ENCODE peak calls at places on chromosome 7, in ten cellular contexts. U is C1 segment of cervical spinal cord, D is tibial artery, G is HEK293T, C is NCI-H1105, P is NCI-H1930, V is NCI-H82, F is EL, X is posterior cingulate gyrus, K is hippocampal formation. M is an unnamed sample.
A peak's percentile ranks its signal among the peaks of the same experiment; 100 is the strongest.

GRCh38 chr7:128781126-128781525 is 5.5 kb upstream of the OPN1SW start:
- DNase-seq in K (no peak), G (no peak), U (no peak), F (peak; percentile 54), V (no peak), D (no peak), X (no peak), P (no peak), C (no peak), M (no peak)

GRCh38 chr7:121107923-121108498 is 119.5 kb downstream of the CPED1 start:
- DNase-seq in P (no peak), K (peak; percentile 78), U (no peak), D (no peak), F (peak; percentile 69), C (peak; percentile 61), G (peak; percentile 50), X (no peak), V (peak; percentile 86), M (peak; percentile 31)

GRCh38 chr7:123024989-123025758 is 29.7 kb upstream of the TAS2R16 start:
- DNase-seq in D (no peak), U (no peak), P (no peak), X (no peak), F (peak; percentile 2), C (no peak), V (no peak), K (no peak), G (no peak), M (no peak)

GRCh38 chr7:45026984-45027773 is 27.2 kb downstream of the CCM2 start:
- DNase-seq in C (no peak), D (peak; percentile 39), G (no peak), F (peak; percentile 18), U (no peak), K (no peak), P (no peak), V (no peak), X (no peak), M (no peak)

GRCh38 chr7:1894313-1894900 is 224.3 kb downstream of the ELFN1 start:
- DNase-seq in C (no peak), K (no peak), G (no peak), U (no peak), P (no peak), X (no peak), D (no peak), V (no peak), F (no peak), M (no peak)

GRCh38 chr7:95609277-95609971 is 13.1 kb upstream of the PDK4 start:
- DNase-seq in X (no peak), K (peak; percentile 51), V (no peak), P (peak; percentile 46), C (peak; percentile 62), D (no peak), U (peak; percentile 22), G (no peak), F (peak; percentile 10), M (peak; percentile 86)

GRCh38 chr7:47452715-47453092 is 129.2 kb downstream of the TNS3 start:
- DNase-seq in G (no peak), X (no peak), V (no peak), U (no peak), D (peak; percentile 72), P (no peak), F (no peak), C (no peak), K (no peak), M (no peak)

GRCh38 chr7:37112882-37113281 is 335.8 kb downstream of the ELMO1 start:
- DNase-seq in D (no peak), X (no peak), P (no peak), F (no peak), U (no peak), C (no peak), V (no peak), K (no peak), G (no peak), M (no peak)

GRCh38 chr7:83976302-83976701 is 218.3 kb downstream of the SEMA3A start:
- DNase-seq in P (no peak), K (peak; percentile 17), D (no peak), V (peak; percentile 62), U (no peak), C (peak; percentile 25), G (peak; percentile 11), F (peak; percentile 44), X (no peak), M (no peak)

GRCh38 chr7:146922777-146923176 is 806.2 kb downstream of the CNTNAP2 start:
- DNase-seq in X (no peak), U (no peak), C (no peak), F (no peak), K (no peak), P (no peak), D (no peak), G (no peak), V (no peak), M (no peak)

GRCh38 chr7:84102213-84102612 is 92.4 kb downstream of the SEMA3A start:
- DNase-seq in P (no peak), F (no peak), U (no peak), G (no peak), K (no peak), X (no peak), V (peak; percentile 56), D (no peak), C (no peak), M (no peak)

GRCh38 chr7:34837826-34838225 is 179.8 kb downstream of the NPSR1 start:
- DNase-seq in X (no peak), V (peak; percentile 77), U (no peak), D (no peak), K (no peak), P (no peak), C (no peak), G (no peak), F (peak; percentile 23), M (no peak)

GRCh38 chr7:101453617-101454016 is 90.9 kb downstream of the COL26A1 start:
- DNase-seq in G (no peak), P (no peak), C (no peak), D (no peak), U (no peak), V (no peak), F (peak; percentile 44), X (no peak), K (no peak), M (no peak)

GRCh38 chr7:140918236-140918635 is 6.5 kb downstream of the BRAF start:
- DNase-seq in P (no peak), U (no peak), X (no peak), C (no peak), V (no peak), G (no peak), K (no peak), D (no peak), F (no peak), M (no peak)

GRCh38 chr7:75534727-75535307 is 42.7 kb downstream of the SPDYE5 start:
- DNase-seq in V (peak; percentile 20), X (no peak), P (no peak), U (no peak), K (no peak), F (peak; percentile 69), G (no peak), D (no peak), C (no peak), M (no peak)

GRCh38 chr7:41930538-41931262 is 227.8 kb upstream of the INHBA start:
- DNase-seq in D (no peak), P (no peak), C (no peak), X (no peak), U (no peak), F (peak; percentile 55), V (no peak), G (no peak), K (no peak), M (no peak)

GRCh38 chr7:99707096-99707495 is 27.3 kb upstream of the CYP3A5 start:
- DNase-seq in P (no peak), U (no peak), F (no peak), X (no peak), K (no peak), G (no peak), C (no peak), D (no peak), V (no peak), M (no peak)

GRCh38 chr7:133601607-133602006 is 348.7 kb downstream of the EXOC4 start:
- DNase-seq in F (no peak), X (no peak), K (no peak), P (no peak), U (no peak), C (no peak), V (no peak), D (no peak), G (no peak), M (no peak)